ENCODE peak calls at places on chromosome 16, in ten cellular contexts. W is ELR; Q is sigmoid colon; I is CD8-positive, alpha-beta T cell; T is GM10248; E is coronary artery; S is BE2C; Y is aorta; Z is fibroblast of villous mesenchyme; L is C1 segment of cervical spinal cord. X is an unnamed sample.

GRCh38 chr16:27315333-27316037 is 1.7 kb downstream of the IL4R start:
- DNase-seq in S (no peak), Y (peak), E (peak), T (no peak), L (peak), I (peak), Z (peak), W (peak), Q (peak), X (no peak)

GRCh38 chr16:84505249-84506156 is 1.0 kb upstream of the MEAK7 start:
- DNase-seq in L (no peak), W (peak), Q (no peak), I (no peak), S (no peak), Z (no peak), E (no peak), Y (peak), T (no peak), X (no peak)

GRCh38 chr16:57284952-57285263 is 436 bp upstream of the PLLP start:
- DNase-seq in Q (no peak), W (no peak), E (no peak), Y (no peak), I (no peak), T (no peak), S (no peak), L (no peak), Z (no peak), X (no peak)

GRCh38 chr16:30186782-30187555 is 3.6 kb downstream of the CORO1A start:
- DNase-seq in S (peak), E (peak), L (peak), Y (peak), Q (peak), T (peak), Z (peak), I (peak), W (peak), X (no peak)

GRCh38 chr16:87276926-87277325 is 40.3 kb downstream of the C16orf95 start:
- DNase-seq in Q (no peak), E (no peak), L (no peak), Y (no peak), Z (no peak), T (no peak), W (no peak), S (no peak), I (no peak), X (no peak)

GRCh38 chr16:87970206-87970605 is 19.0 kb downstream of the BANP start:
- DNase-seq in E (no peak), W (no peak), Q (no peak), Z (peak), I (no peak), S (no peak), Y (no peak), T (no peak), L (no peak), X (no peak)

GRCh38 chr16:576197-576822 is 6.5 kb downstream of the PIGQ start:
- DNase-seq in Z (no peak), Y (no peak), E (no peak), I (no peak), L (no peak), S (no peak), T (no peak), W (no peak), Q (no peak), X (no peak)

GRCh38 chr16:22183901-22184614 is 21.8 kb downstream of the SDR42E2 start:
- DNase-seq in T (peak), Y (peak), W (peak), Z (no peak), E (no peak), S (peak), L (no peak), Q (no peak), I (peak), X (no peak)

GRCh38 chr16:87832759-87833502 is 36.4 kb downstream of the SLC7A5 start:
- DNase-seq in W (no peak), S (no peak), Q (no peak), E (no peak), Y (no peak), L (no peak), T (no peak), Z (no peak), I (no peak), X (no peak)

GRCh38 chr16:13936596-13937081 is 16.7 kb downstream of the ERCC4 start:
- DNase-seq in Z (peak), E (no peak), W (peak), Q (no peak), T (no peak), I (no peak), L (no peak), S (no peak), Y (no peak), X (no peak)

X was measured in substantia nigra.